ENCODE peak calls at places on chromosomes 1 and 21, in seven cellular contexts. J is EL; H is HCT116; T is stimulated activated CD4-positive, alpha-beta T cell treated with anti-CD3 and anti-CD28 coated beads, Interleukin-4, amount 100 ng/mL, for 24 hours; N is fibroblast of pulmonary artery; R is HS-27A; P is KG1. C is an unnamed sample.

GRCh38 chr21:34037446-34037845 is 35.9 kb upstream of the MRPS6 start:
- DNase-seq in J (peak; percentile 50), T (no peak), H (no peak), P (no peak), R (no peak), N (peak; percentile 50), C (no peak)

GRCh38 chr1:55584521-55585401 is 369.6 kb upstream of the USP24 start:
- DNase-seq in R (no peak), H (no peak), J (no peak), P (no peak), T (no peak), N (peak; percentile 51), C (peak; percentile 69)

GRCh38 chr1:58815069-58815679 is 31.3 kb upstream of the JUN start:
- DNase-seq in J (peak; percentile 94), H (peak; percentile 52), R (peak; percentile 93), T (peak; percentile 51), N (peak; percentile 91), P (peak; percentile 24), C (no peak)

GRCh38 chr1:13828454-13829151 is 128.6 kb downstream of the PRDM2 start:
- DNase-seq in T (peak; percentile 22), R (no peak), H (peak; percentile 43), P (no peak), N (no peak), J (no peak), C (no peak)

GRCh38 chr1:156502749-156503671 is 2.4 kb upstream of the MEF2D start:
- DNase-seq in P (peak; percentile 66), H (peak; percentile 94), N (peak; percentile 96), T (no peak), J (peak; percentile 89), R (peak; percentile 90), C (peak; percentile 63)

GRCh38 chr1:101388904-101389546 is 152.2 kb downstream of the S1PR1 start:
- DNase-seq in T (peak; percentile 12), N (peak; percentile 13), R (no peak), J (peak; percentile 11), P (no peak), H (no peak), C (no peak)

GRCh38 chr21:33348728-33349127 is 24.0 kb downstream of the IFNAR1 start:
- DNase-seq in J (no peak), H (no peak), T (no peak), N (peak; percentile 39), R (no peak), P (no peak), C (no peak)

GRCh38 chr1:54027848-54028247 is 9.9 kb upstream of the LDLRAD1 start:
- DNase-seq in T (no peak), N (no peak), R (no peak), P (no peak), H (no peak), J (no peak), C (no peak)

GRCh38 chr1:164723296-164723731 is 164.3 kb downstream of the PBX1 start:
- DNase-seq in P (no peak), N (no peak), H (no peak), T (no peak), R (no peak), J (no peak), C (peak; percentile 55)

GRCh38 chr1:161089251-161089924 is at the start of gene NECTIN4:
- DNase-seq in H (no peak), P (no peak), R (no peak), N (no peak), J (no peak), T (no peak), C (no peak)

GRCh38 chr1:119516680-119517079 is 9.7 kb downstream of the HSD3B1 start:
- DNase-seq in T (no peak), N (no peak), P (no peak), J (no peak), H (peak; percentile 12), R (no peak), C (no peak)

GRCh38 chr1:228341814-228342626 is 64.6 kb downstream of the TRIM11 start:
- DNase-seq in J (no peak), R (no peak), N (no peak), T (no peak), H (no peak), P (no peak), C (no peak)

GRCh38 chr1:30010506-30011106 is 712.8 kb downstream of the MATN1 start:
- DNase-seq in N (no peak), R (no peak), T (no peak), J (no peak), H (no peak), P (no peak), C (no peak)

GRCh38 chr21:45556645-45557601 is 14.7 kb upstream of the SLC19A1 start:
- DNase-seq in J (no peak), P (no peak), T (no peak), N (no peak), R (no peak), H (no peak), C (peak; percentile 48)

GRCh38 chr1:15616704-15617172 is 520 bp upstream of the DDI2 start:
- DNase-seq in P (no peak), R (no peak), H (no peak), N (no peak), T (peak; percentile 11), J (peak; percentile 72), C (peak; percentile 49)

GRCh38 chr1:161799792-161800191 is 33.7 kb downstream of the ATF6 start:
- DNase-seq in T (no peak), N (no peak), P (no peak), H (no peak), J (no peak), R (no peak), C (no peak)

GRCh38 chr1:109499661-109500536 is 6.0 kb downstream of the CYB561D1 start:
- DNase-seq in J (peak; percentile 70), P (peak; percentile 19), H (no peak), T (peak; percentile 63), R (no peak), N (peak; percentile 43), C (peak; percentile 6)

GRCh38 chr1:53069663-53070327 is 7.8 kb downstream of the PODN start:
- DNase-seq in N (no peak), T (no peak), R (no peak), J (no peak), P (no peak), H (no peak), C (no peak)

GRCh38 chr1:26993237-26994019 is at the start of gene TRNP1:
- DNase-seq in P (peak; percentile 16), T (peak; percentile 70), N (peak; percentile 78), J (peak; percentile 82), R (peak; percentile 45), H (no peak), C (peak; percentile 42)

GRCh38 chr1:33972676-33973395 is 109.0 kb downstream of the HMGB4 start:
- DNase-seq in P (no peak), T (no peak), H (no peak), J (no peak), R (no peak), N (no peak), C (peak; percentile 66)

GRCh38 chr1:92817986-92818764 is 13.7 kb upstream of the RPL5 start:
- DNase-seq in J (no peak), R (no peak), N (peak; percentile 61), H (peak; percentile 36), P (no peak), T (peak; percentile 27), C (no peak)

GRCh38 chr1:94339229-94339927 is 78.8 kb upstream of the ABCD3 start:
- DNase-seq in P (no peak), H (no peak), T (no peak), J (no peak), R (no peak), N (no peak), C (no peak)

GRCh38 chr1:71660417-71660816 is 579.6 kb upstream of the ZRANB2 start:
- DNase-seq in J (peak; percentile 67), P (no peak), N (peak; percentile 13), H (no peak), R (peak; percentile 22), T (no peak), C (no peak)

GRCh38 chr1:181094813-181095212 is 6.3 kb downstream of the IER5 start:
- DNase-seq in N (peak; percentile 94), R (peak; percentile 88), T (no peak), H (no peak), P (no peak), J (peak; percentile 97), C (no peak)

GRCh38 chr1:8089535-8090228 is 63.6 kb upstream of the ERRFI1 start:
- DNase-seq in N (no peak), R (no peak), P (no peak), H (no peak), J (peak; percentile 57), T (no peak), C (no peak)

GRCh38 chr1:169090308-169090899 is 16.1 kb upstream of the ATP1B1 start:
- DNase-seq in R (no peak), P (no peak), N (no peak), T (no peak), H (no peak), J (no peak), C (peak; percentile 47)

GRCh38 chr1:162822391-162823200 is 32.1 kb downstream of the HSD17B7 start:
- DNase-seq in H (peak; percentile 13), N (no peak), J (peak; percentile 17), R (no peak), P (no peak), T (no peak), C (no peak)

GRCh38 chr1:24413350-24414163 is at the start of gene STPG1:
- DNase-seq in J (peak; percentile 88), R (no peak), H (peak; percentile 92), T (peak; percentile 78), P (peak; percentile 65), N (peak; percentile 90), C (peak; percentile 92)

GRCh38 chr1:54815086-54815876 is 14.2 kb upstream of the TTC22 start:
- DNase-seq in T (no peak), N (no peak), J (no peak), H (no peak), P (no peak), R (no peak), C (no peak)

GRCh38 chr1:199522936-199523335 is 504.6 kb upstream of the NR5A2 start:
- DNase-seq in R (no peak), J (peak; percentile 35), N (peak; percentile 9), H (no peak), P (no peak), T (no peak), C (no peak)

GRCh38 chr1:227958617-227959324 is 11.0 kb upstream of the WNT9A start:
- DNase-seq in J (no peak), H (no peak), R (no peak), T (no peak), N (no peak), P (no peak), C (no peak)

GRCh38 chr1:247415423-247416361 is at the start of gene NLRP3:
- DNase-seq in R (peak; percentile 1), N (no peak), J (peak; percentile 66), H (no peak), T (peak; percentile 18), P (peak; percentile 68), C (peak; percentile 7)

GRCh38 chr21:32348604-32349332 is 44.0 kb downstream of the URB1 start:
- DNase-seq in J (no peak), H (no peak), P (no peak), R (no peak), T (no peak), N (no peak), C (no peak)

GRCh38 chr1:152774875-152775274 is at the start of gene LCE1F:
- DNase-seq in J (no peak), N (no peak), P (no peak), R (no peak), H (peak; percentile 15), T (no peak), C (no peak)

GRCh38 chr1:146036241-146036989 is 14.9 kb upstream of the HJV start:
- DNase-seq in T (no peak), P (no peak), R (peak; percentile 35), J (no peak), N (no peak), H (no peak), C (no peak)

GRCh38 chr1:67674260-67675011 is 10.6 kb upstream of the GADD45A start:
- DNase-seq in P (no peak), R (no peak), N (peak; percentile 79), T (peak; percentile 20), H (no peak), J (peak; percentile 54), C (no peak)

GRCh38 chr1:220013497-220013896 is 32.8 kb downstream of the EPRS1 start:
- DNase-seq in H (no peak), J (peak; percentile 8), R (no peak), N (peak; percentile 42), P (no peak), T (no peak), C (no peak)

GRCh38 chr1:23673086-23673813 is 18.4 kb upstream of the RPL11 start:
- DNase-seq in T (no peak), P (no peak), J (peak; percentile 58), N (peak; percentile 58), H (no peak), R (no peak), C (no peak)